ENCODE peak calls at places on chromosomes 13 and 19, in seven cellular contexts. One of them, this sample, is unnamed.

GRCh38 chr13:106475852-106476251 is 59.6 kb downstream of the EFNB2 start:
- DNase-seq in adrenal gland: no peak
- DNase-seq in breast epithelium: no peak
- DNase-seq in thyroid gland: no peak
- DNase-seq in tibial nerve: no peak
- DNase-seq in IMR-90: no peak
- DNase-seq in ovary: no peak
- DNase-seq in this sample: no peak

GRCh38 chr13:30905932-30906383 is at the start of gene MEDAG:
- DNase-seq in adrenal gland: peak
- DNase-seq in breast epithelium: peak
- DNase-seq in thyroid gland: peak
- DNase-seq in tibial nerve: peak
- DNase-seq in IMR-90: peak
- DNase-seq in ovary: peak
- DNase-seq in this sample: no peak

GRCh38 chr13:28564030-28564429 is 69.1 kb upstream of the FLT1 start:
- DNase-seq in adrenal gland: no peak
- DNase-seq in breast epithelium: peak
- DNase-seq in thyroid gland: peak
- DNase-seq in tibial nerve: no peak
- DNase-seq in IMR-90: no peak
- DNase-seq in ovary: no peak
- DNase-seq in this sample: no peak

GRCh38 chr13:47790755-47791154 is 210.3 kb downstream of the SUCLA2 start:
- DNase-seq in adrenal gland: no peak
- DNase-seq in breast epithelium: no peak
- DNase-seq in thyroid gland: no peak
- DNase-seq in tibial nerve: no peak
- DNase-seq in IMR-90: no peak
- DNase-seq in ovary: no peak
- DNase-seq in this sample: no peak

GRCh38 chr19:46515879-46516350 is 20.2 kb upstream of the PNMA8B start:
- DNase-seq in adrenal gland: no peak
- DNase-seq in breast epithelium: no peak
- DNase-seq in thyroid gland: no peak
- DNase-seq in tibial nerve: no peak
- DNase-seq in IMR-90: peak
- DNase-seq in ovary: no peak
- DNase-seq in this sample: peak

GRCh38 chr13:22883961-22884360 is 296.8 kb upstream of the SGCG start:
- DNase-seq in adrenal gland: no peak
- DNase-seq in breast epithelium: no peak
- DNase-seq in thyroid gland: no peak
- DNase-seq in tibial nerve: no peak
- DNase-seq in IMR-90: no peak
- DNase-seq in ovary: no peak
- DNase-seq in this sample: no peak

GRCh38 chr19:28012361-28012760 is 1200.6 kb downstream of the UQCRFS1 start:
- DNase-seq in adrenal gland: no peak
- DNase-seq in breast epithelium: no peak
- DNase-seq in thyroid gland: no peak
- DNase-seq in tibial nerve: no peak
- DNase-seq in IMR-90: no peak
- DNase-seq in ovary: no peak
- DNase-seq in this sample: no peak

GRCh38 chr19:46453661-46454060 is 17.7 kb downstream of the PNMA8A start:
- DNase-seq in adrenal gland: no peak
- DNase-seq in breast epithelium: peak
- DNase-seq in thyroid gland: peak
- DNase-seq in tibial nerve: no peak
- DNase-seq in IMR-90: no peak
- DNase-seq in ovary: no peak
- DNase-seq in this sample: no peak

GRCh38 chr13:78137404-78138142 is 218.9 kb upstream of the EDNRB start:
- DNase-seq in adrenal gland: no peak
- DNase-seq in breast epithelium: no peak
- DNase-seq in thyroid gland: peak
- DNase-seq in tibial nerve: peak
- DNase-seq in IMR-90: peak
- DNase-seq in ovary: no peak
- DNase-seq in this sample: peak

GRCh38 chr13:110841846-110842245 is 73.0 kb downstream of the ANKRD10 start:
- DNase-seq in adrenal gland: no peak
- DNase-seq in breast epithelium: no peak
- DNase-seq in thyroid gland: no peak
- DNase-seq in tibial nerve: no peak
- DNase-seq in IMR-90: peak
- DNase-seq in ovary: no peak
- DNase-seq in this sample: no peak

GRCh38 chr13:110483386-110483785 is 78.1 kb downstream of the RAB20 start:
- DNase-seq in adrenal gland: no peak
- DNase-seq in breast epithelium: no peak
- DNase-seq in thyroid gland: no peak
- DNase-seq in tibial nerve: no peak
- DNase-seq in IMR-90: no peak
- DNase-seq in ovary: no peak
- DNase-seq in this sample: no peak

GRCh38 chr19:5022066-5022860 is 53.4 kb downstream of the KDM4B start:
- DNase-seq in adrenal gland: no peak
- DNase-seq in breast epithelium: no peak
- DNase-seq in thyroid gland: peak
- DNase-seq in tibial nerve: no peak
- DNase-seq in IMR-90: no peak
- DNase-seq in ovary: no peak
- DNase-seq in this sample: no peak

GRCh38 chr13:33751151-33751550 is 66.8 kb upstream of the RFC3 start:
- DNase-seq in adrenal gland: no peak
- DNase-seq in breast epithelium: no peak
- DNase-seq in thyroid gland: no peak
- DNase-seq in tibial nerve: no peak
- DNase-seq in IMR-90: peak
- DNase-seq in ovary: no peak
- DNase-seq in this sample: no peak

GRCh38 chr13:35729926-35730627 is 253.6 kb upstream of the MAB21L1 start:
- DNase-seq in adrenal gland: no peak
- DNase-seq in breast epithelium: no peak
- DNase-seq in thyroid gland: peak
- DNase-seq in tibial nerve: peak
- DNase-seq in IMR-90: no peak
- DNase-seq in ovary: no peak
- DNase-seq in this sample: no peak

GRCh38 chr13:53042897-53043296 is 14.3 kb downstream of the OLFM4 start:
- DNase-seq in adrenal gland: no peak
- DNase-seq in breast epithelium: no peak
- DNase-seq in thyroid gland: no peak
- DNase-seq in tibial nerve: no peak
- DNase-seq in IMR-90: no peak
- DNase-seq in ovary: no peak
- DNase-seq in this sample: no peak

GRCh38 chr13:53038993-53039392 is 10.4 kb downstream of the OLFM4 start:
- DNase-seq in adrenal gland: no peak
- DNase-seq in breast epithelium: no peak
- DNase-seq in thyroid gland: no peak
- DNase-seq in tibial nerve: no peak
- DNase-seq in IMR-90: no peak
- DNase-seq in ovary: no peak
- DNase-seq in this sample: no peak

GRCh38 chr13:53045110-53045509 is 16.5 kb downstream of the OLFM4 start:
- DNase-seq in adrenal gland: peak
- DNase-seq in breast epithelium: peak
- DNase-seq in thyroid gland: no peak
- DNase-seq in tibial nerve: peak
- DNase-seq in IMR-90: no peak
- DNase-seq in ovary: no peak
- DNase-seq in this sample: no peak

DNA sequence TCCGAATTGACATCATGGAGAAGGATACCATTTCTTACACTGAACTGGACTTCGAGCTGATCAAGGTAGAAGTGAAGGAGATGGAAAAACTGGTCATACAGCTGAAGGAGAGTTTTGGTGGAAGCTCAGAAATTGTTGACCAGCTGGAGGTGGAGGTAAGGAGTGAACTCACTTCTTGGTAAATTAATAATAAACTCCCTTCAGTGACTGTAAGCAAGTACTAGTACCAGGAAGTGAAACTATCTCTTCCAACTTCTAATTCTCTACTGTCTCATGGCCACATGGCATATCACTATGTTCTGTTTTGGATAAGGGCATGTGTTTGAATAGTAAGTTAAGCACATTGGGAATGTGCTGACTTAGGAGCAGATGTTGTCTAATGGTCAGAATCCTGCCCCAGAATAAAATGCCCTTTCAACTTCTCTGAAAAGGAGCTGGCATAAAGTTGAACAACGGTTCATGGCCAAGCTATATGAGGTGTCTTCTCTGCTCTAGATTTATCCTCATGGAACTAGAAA is 13.4 kb downstream of the OLFM4 start:
- DNase-seq in adrenal gland: no peak
- DNase-seq in breast epithelium: no peak
- DNase-seq in thyroid gland: no peak
- DNase-seq in tibial nerve: no peak
- DNase-seq in IMR-90: no peak
- DNase-seq in ovary: no peak
- DNase-seq in this sample: no peak
- TF ChIP-seq POLR2A in adrenal gland: no peak
- TF ChIP-seq POLR2A in breast epithelium: no peak
- TF ChIP-seq POLR2A in thyroid gland: no peak
- TF ChIP-seq POLR2A in tibial nerve: no peak
- TF ChIP-seq POLR2A in IMR-90: no peak
- TF ChIP-seq POLR2A in ovary: no peak
- TF ChIP-seq POLR2A in this sample: no peak

DNA sequence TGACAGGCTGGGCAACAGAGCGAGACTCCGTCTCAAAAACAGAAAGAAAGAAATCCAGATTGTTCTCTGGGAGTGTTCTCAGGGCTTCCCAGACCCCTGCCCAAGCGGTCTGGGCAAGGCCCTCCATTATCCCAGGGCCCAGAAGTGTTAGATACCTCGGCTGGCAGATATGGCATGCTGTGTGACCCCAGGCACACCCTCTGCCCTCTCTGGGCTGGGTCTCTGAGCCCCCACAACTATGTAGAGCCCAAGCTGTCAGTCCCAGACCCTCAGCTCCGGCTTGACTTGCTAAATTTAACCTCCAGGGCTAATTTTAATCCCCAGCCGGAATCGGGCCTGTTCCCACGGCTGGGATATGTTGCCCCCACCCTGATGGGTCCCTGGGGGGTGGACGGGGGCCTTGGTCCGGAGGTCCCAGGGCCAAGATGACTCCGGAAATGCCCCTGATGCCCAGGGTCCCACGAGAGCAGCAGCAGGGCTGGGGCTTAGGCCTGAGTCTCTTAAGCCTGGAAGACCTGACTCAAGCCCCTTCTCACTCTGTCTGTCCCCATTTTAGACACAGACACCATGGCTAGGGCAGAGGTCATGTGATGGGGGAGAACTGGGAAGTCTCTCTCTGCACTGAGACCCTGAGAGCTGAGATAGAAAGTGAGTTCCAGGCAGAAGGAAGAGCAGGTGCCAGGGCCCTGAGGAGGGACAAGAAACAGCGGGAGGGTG is 14.5 kb upstream of the TMEM161A start:
- DNase-seq in adrenal gland: no peak
- DNase-seq in breast epithelium: no peak
- DNase-seq in thyroid gland: no peak
- DNase-seq in tibial nerve: no peak
- DNase-seq in IMR-90: no peak
- DNase-seq in ovary: no peak
- DNase-seq in this sample: no peak
- TF ChIP-seq POLR2A in adrenal gland: no peak
- TF ChIP-seq POLR2A in breast epithelium: no peak
- TF ChIP-seq POLR2A in thyroid gland: no peak
- TF ChIP-seq POLR2A in tibial nerve: no peak
- TF ChIP-seq POLR2A in IMR-90: no peak
- TF ChIP-seq POLR2A in ovary: no peak
- TF ChIP-seq POLR2A in this sample: no peak

DNA sequence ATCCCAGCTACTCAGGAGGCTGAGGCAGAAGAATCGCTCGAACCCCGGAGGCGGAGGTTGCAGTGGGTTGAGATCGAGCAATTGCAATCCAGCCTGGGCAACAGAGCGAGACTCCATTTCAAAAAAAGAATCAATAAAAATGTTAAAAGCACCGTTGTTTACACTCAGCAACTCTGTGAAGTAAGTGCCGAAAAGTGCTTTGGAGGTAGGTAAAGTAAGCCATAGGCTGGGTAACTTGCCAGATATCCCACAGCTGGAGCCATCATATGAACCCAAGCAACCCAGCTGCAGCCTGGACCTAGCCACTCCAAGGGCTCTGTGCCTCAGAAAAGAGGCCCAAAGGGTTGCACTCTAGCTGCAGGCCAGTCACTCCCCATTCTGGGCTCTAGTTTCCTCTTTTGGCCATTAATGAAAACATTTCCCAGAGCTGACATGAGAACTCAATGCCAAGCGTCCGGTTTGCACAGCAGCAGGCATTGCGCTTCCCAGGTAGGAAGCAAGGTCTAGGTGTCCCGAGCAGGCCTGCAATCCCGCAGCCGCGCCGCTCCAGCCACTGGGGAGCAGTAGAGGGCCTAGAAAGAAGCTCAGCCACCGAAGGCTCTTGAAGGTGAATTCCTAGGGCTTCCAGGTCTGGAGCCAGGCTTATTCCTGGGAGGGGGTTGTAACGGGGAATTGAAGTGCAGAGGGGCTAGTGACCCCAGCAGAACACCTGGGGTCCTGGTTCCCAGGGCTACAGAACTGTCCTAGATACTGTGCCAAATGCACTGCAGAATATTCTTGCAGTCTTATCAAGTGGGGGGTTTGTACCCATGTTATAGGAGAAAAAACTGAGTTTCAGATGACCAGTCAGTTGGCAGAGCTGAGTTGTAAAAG is 4.1 kb upstream of the CD79A start:
- DNase-seq in adrenal gland: peak
- DNase-seq in breast epithelium: peak
- DNase-seq in thyroid gland: peak
- DNase-seq in tibial nerve: no peak
- DNase-seq in IMR-90: peak
- DNase-seq in ovary: peak
- DNase-seq in this sample: peak
- TF ChIP-seq POLR2A in adrenal gland: no peak
- TF ChIP-seq POLR2A in breast epithelium: no peak
- TF ChIP-seq POLR2A in thyroid gland: no peak
- TF ChIP-seq POLR2A in tibial nerve: no peak
- TF ChIP-seq POLR2A in IMR-90: peak
- TF ChIP-seq POLR2A in ovary: no peak
- TF ChIP-seq POLR2A in this sample: peak

DNA sequence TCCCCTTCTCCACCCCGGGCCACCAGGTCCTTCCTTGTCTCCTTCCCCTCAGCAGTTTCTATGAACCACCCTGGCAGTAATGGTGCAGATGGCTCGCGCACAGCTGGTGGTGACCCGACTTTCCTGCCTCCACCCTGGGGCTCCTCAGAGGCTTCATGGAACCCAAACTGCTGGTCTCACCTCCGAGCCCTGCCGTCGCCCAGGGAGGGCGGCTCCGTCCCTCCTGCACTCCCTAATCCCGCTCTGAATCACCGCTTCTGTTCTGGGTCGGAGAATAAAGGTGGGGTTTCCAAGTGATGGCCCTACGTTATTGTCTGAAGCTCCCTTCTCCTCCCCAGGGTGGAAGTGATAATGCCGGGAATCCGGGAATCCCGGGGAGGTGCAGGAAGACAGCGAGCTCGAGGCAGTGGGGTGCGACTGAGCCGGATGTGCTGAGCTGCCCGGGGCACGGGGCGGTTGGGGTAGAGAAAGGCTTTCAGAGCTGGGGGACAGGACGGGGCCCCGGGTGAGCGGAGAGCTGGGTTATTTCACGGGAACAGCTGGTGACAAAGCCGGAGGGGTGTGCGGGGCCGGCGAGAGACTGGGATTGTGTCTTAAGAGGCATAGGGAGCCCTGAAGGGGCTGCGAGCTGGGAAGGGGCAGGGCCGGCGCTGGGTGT is 711 bp downstream of the FUT2 start:
- DNase-seq in adrenal gland: no peak
- DNase-seq in breast epithelium: no peak
- DNase-seq in thyroid gland: no peak
- DNase-seq in tibial nerve: no peak
- DNase-seq in IMR-90: no peak
- DNase-seq in ovary: no peak
- DNase-seq in this sample: no peak
- TF ChIP-seq POLR2A in adrenal gland: no peak
- TF ChIP-seq POLR2A in breast epithelium: no peak
- TF ChIP-seq POLR2A in thyroid gland: no peak
- TF ChIP-seq POLR2A in tibial nerve: no peak
- TF ChIP-seq POLR2A in IMR-90: no peak
- TF ChIP-seq POLR2A in ovary: no peak
- TF ChIP-seq POLR2A in this sample: no peak

This sample was measured in erythroblast.